ENCODE peak calls at places on chromosomes 3 and 15, in eight cellular contexts. G, E, R, Y, C, Q, F and B are unnamed samples.

GRCh38 chr3:22450785-22451400 is 699.9 kb upstream of the ZNF385D start:
- DNase-seq in G (no peak), E (no peak), R (no peak), Y (no peak), C (no peak), Q (no peak), F (no peak), B (peak)

GRCh38 chr3:113501597-113501996 is 13.4 kb downstream of the SPICE1 start:
- DNase-seq in G (no peak), E (no peak), R (no peak), Y (no peak), C (no peak), Q (no peak), F (no peak), B (no peak)

GRCh38 chr3:55180936-55181535 is 253.2 kb upstream of the LRTM1 start:
- DNase-seq in G (peak), E (no peak), R (no peak), Y (no peak), C (no peak), Q (no peak), F (peak), B (peak)

GRCh38 chr15:70345251-70346019 is 247.7 kb upstream of the TLE3 start:
- DNase-seq in G (no peak), E (no peak), R (no peak), Y (no peak), C (no peak), Q (no peak), F (no peak), B (no peak)

GRCh38 chr3:145246291-145246690 is 914.7 kb downstream of the PLOD2 start:
- DNase-seq in G (no peak), E (no peak), R (no peak), Y (no peak), C (no peak), Q (no peak), F (no peak), B (no peak)

GRCh38 chr15:48645558-48646330 is at the start of gene FBN1:
- DNase-seq in G (no peak), E (peak), R (peak), Y (peak), C (peak), Q (peak), F (peak), B (peak)

GRCh38 chr3:22734207-22734606 is 468.9 kb upstream of the UBE2E2 start:
- DNase-seq in G (no peak), E (no peak), R (no peak), Y (peak), C (no peak), Q (no peak), F (no peak), B (no peak)

GRCh38 chr3:17901893-17902292 is 159.5 kb upstream of the TBC1D5 start:
- DNase-seq in G (no peak), E (no peak), R (no peak), Y (no peak), C (no peak), Q (no peak), F (no peak), B (no peak)

GRCh38 chr15:75032391-75032790 is 9.0 kb downstream of the PPCDC start:
- DNase-seq in G (no peak), E (no peak), R (no peak), Y (no peak), C (no peak), Q (no peak), F (no peak), B (no peak)

GRCh38 chr15:89278307-89278706 is 34.5 kb downstream of the FANCI start:
- DNase-seq in G (no peak), E (no peak), R (no peak), Y (no peak), C (no peak), Q (no peak), F (no peak), B (no peak)

GRCh38 chr3:51721062-51721745 is 14.3 kb downstream of the GRM2 start:
- DNase-seq in G (peak), E (no peak), R (no peak), Y (no peak), C (no peak), Q (no peak), F (no peak), B (no peak)

GRCh38 chr3:77042892-77043291 is 3.0 kb downstream of the ROBO2 start:
- DNase-seq in G (no peak), E (no peak), R (no peak), Y (no peak), C (no peak), Q (no peak), F (no peak), B (no peak)

GRCh38 chr3:19293295-19293694 is 145.0 kb downstream of the KCNH8 start:
- DNase-seq in G (no peak), E (no peak), R (no peak), Y (no peak), C (no peak), Q (no peak), F (no peak), B (no peak)

GRCh38 chr3:117035785-117036184 is 326.2 kb downstream of the TUSC7 start:
- DNase-seq in G (no peak), E (no peak), R (no peak), Y (peak), C (no peak), Q (no peak), F (no peak), B (no peak)

GRCh38 chr3:177279118-177279815 is 82.0 kb upstream of the TBL1XR1 start:
- DNase-seq in G (peak), E (no peak), R (no peak), Y (no peak), C (no peak), Q (peak), F (peak), B (no peak)
- TF ChIP-seq EP300 in G (no peak), E (no peak), R (no peak), Y (no peak), C (no peak), Q (no peak), F (peak), B (no peak)

DNA sequence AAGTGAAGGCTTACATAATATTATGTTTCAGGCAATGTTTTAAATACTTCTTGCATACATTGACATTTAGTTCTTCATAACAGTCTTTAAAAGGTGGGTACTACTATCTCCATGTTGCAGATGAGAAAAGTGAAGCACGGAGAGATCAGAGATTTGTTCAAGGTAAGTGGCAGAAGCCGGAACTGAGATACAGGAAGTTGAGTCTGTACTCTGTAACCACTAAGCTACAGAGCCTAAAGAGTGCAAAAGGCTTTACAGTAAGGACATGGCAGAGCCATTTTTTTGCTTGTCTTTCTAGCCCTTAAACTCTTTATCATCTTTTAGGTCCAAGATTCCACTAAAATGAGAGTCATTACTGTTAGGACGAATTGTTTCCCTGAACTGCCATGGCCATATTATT is 186.5 kb upstream of the PEX5L start:
- DNase-seq in G (no peak), E (no peak), R (no peak), Y (no peak), C (no peak), Q (no peak), F (no peak), B (no peak)
- TF ChIP-seq EP300 in G (no peak), E (no peak), R (no peak), Y (no peak), C (no peak), Q (no peak), F (no peak), B (no peak)

GRCh38 chr3:126456766-126457388 is 18.8 kb downstream of the ZXDC start:
- DNase-seq in G (no peak), E (no peak), R (peak), Y (no peak), C (no peak), Q (no peak), F (no peak), B (no peak)

GRCh38 chr3:126461450-126462070 is 14.1 kb downstream of the ZXDC start:
- DNase-seq in G (no peak), E (no peak), R (peak), Y (no peak), C (no peak), Q (no peak), F (no peak), B (no peak)

GRCh38 chr3:126459763-126460127 is 15.9 kb downstream of the ZXDC start:
- DNase-seq in G (no peak), E (no peak), R (peak), Y (no peak), C (no peak), Q (no peak), F (no peak), B (no peak)

GRCh38 chr3:126460386-126460785 is 15.3 kb downstream of the ZXDC start:
- DNase-seq in G (no peak), E (no peak), R (peak), Y (no peak), C (no peak), Q (no peak), F (no peak), B (no peak)

GRCh38 chr3:126459111-126459762 is 16.5 kb downstream of the ZXDC start:
- DNase-seq in G (no peak), E (no peak), R (no peak), Y (no peak), C (no peak), Q (no peak), F (no peak), B (no peak)
- TF ChIP-seq EP300 in G (no peak), E (no peak), R (no peak), Y (no peak), C (no peak), Q (no peak), F (no peak), B (no peak)

DNA sequence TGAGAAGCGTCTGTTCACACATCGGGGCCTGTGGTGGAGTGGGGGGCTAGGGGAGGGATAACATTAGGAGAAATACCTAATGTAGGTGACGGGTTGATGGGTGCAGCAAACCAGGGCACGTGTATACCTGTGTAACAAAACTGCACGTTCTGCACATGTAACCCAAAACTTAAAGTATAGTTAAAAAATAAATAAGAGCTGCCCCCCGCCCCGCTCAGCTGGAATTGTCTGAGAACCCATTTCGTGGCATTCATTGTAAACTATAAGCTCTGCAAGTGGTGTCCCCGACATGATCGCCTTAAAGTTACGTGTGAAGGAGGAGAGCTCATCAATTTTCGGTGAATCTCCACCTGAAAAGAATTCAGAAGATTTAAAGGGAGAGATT is 7.3 kb upstream of the LIPH start:
- DNase-seq in G (no peak), E (no peak), R (no peak), Y (no peak), C (no peak), Q (no peak), F (no peak), B (no peak)
- TF ChIP-seq EP300 in G (no peak), E (no peak), R (no peak), Y (no peak), C (no peak), Q (no peak), F (no peak), B (no peak)